ENCODE peak calls at places on chromosomes 5 and 9, in four cellular contexts. One of them, this sample, is unnamed.

GRCh38 chr5:138054863-138055558 is 22.1 kb upstream of the FAM13B start:
- DNase-seq in SK-N-SH: no peak
- DNase-seq in K562: peak; percentile 45
- DNase-seq in GM12878: no peak
- DNase-seq in this sample: no peak

GRCh38 chr5:171437286-171437821 is 17.9 kb downstream of the FGF18 start:
- DNase-seq in SK-N-SH: peak; percentile 56
- DNase-seq in K562: no peak
- DNase-seq in GM12878: no peak
- DNase-seq in this sample: no peak

GRCh38 chr9:76707510-76707909 is 56.7 kb upstream of the PCA3 start:
- DNase-seq in SK-N-SH: no peak
- DNase-seq in K562: no peak
- DNase-seq in GM12878: no peak
- DNase-seq in this sample: no peak

GRCh38 chr9:113646946-113647914 is 183.7 kb downstream of the RGS3 start:
- DNase-seq in SK-N-SH: no peak
- DNase-seq in K562: no peak
- DNase-seq in GM12878: no peak
- DNase-seq in this sample: no peak

GRCh38 chr5:82707741-82708140 is 369.5 kb downstream of the TMEM167A start:
- DNase-seq in SK-N-SH: no peak
- DNase-seq in K562: no peak
- DNase-seq in GM12878: no peak
- DNase-seq in this sample: no peak

GRCh38 chr9:113446323-113446740 is 17.2 kb upstream of the RGS3 start:
- DNase-seq in SK-N-SH: peak; percentile 72
- DNase-seq in K562: peak; percentile 51
- DNase-seq in GM12878: peak; percentile 25
- DNase-seq in this sample: peak; percentile 25

GRCh38 chr5:150658699-150659265 is 2.3 kb upstream of the MYOZ3 start:
- DNase-seq in SK-N-SH: no peak
- DNase-seq in K562: no peak
- DNase-seq in GM12878: no peak
- DNase-seq in this sample: no peak

GRCh38 chr5:73853091-73853490 is 227.1 kb downstream of the ARHGEF28 start:
- DNase-seq in SK-N-SH: no peak
- DNase-seq in K562: no peak
- DNase-seq in GM12878: peak; percentile 4
- DNase-seq in this sample: peak; percentile 8

GRCh38 chr5:7759951-7760580 is 90.9 kb downstream of the CFAP90 start:
- DNase-seq in SK-N-SH: no peak
- DNase-seq in K562: no peak
- DNase-seq in GM12878: no peak
- DNase-seq in this sample: no peak

GRCh38 chr9:69089491-69089890 is 53.9 kb downstream of the FXN start:
- DNase-seq in SK-N-SH: no peak
- DNase-seq in K562: no peak
- DNase-seq in GM12878: no peak
- DNase-seq in this sample: no peak

GRCh38 chr5:120615967-120616645 is 152.0 kb downstream of the PRR16 start:
- DNase-seq in SK-N-SH: no peak
- DNase-seq in K562: no peak
- DNase-seq in GM12878: no peak
- DNase-seq in this sample: no peak

GRCh38 chr9:26077860-26078259 is 399.6 kb upstream of the TUSC1 start:
- DNase-seq in SK-N-SH: no peak
- DNase-seq in K562: no peak
- DNase-seq in GM12878: no peak
- DNase-seq in this sample: no peak

GRCh38 chr9:36991516-36992134 is 42.4 kb downstream of the PAX5 start:
- DNase-seq in SK-N-SH: peak; percentile 71
- DNase-seq in K562: peak; percentile 50
- DNase-seq in GM12878: no peak
- DNase-seq in this sample: peak; percentile 47

GRCh38 chr9:113599647-113600476 is 136.3 kb downstream of the RGS3 start:
- DNase-seq in SK-N-SH: no peak
- DNase-seq in K562: no peak
- DNase-seq in GM12878: no peak
- DNase-seq in this sample: no peak

GRCh38 chr9:86962692-86963091 is 15.4 kb upstream of the GAS1 start:
- DNase-seq in SK-N-SH: no peak
- DNase-seq in K562: no peak
- DNase-seq in GM12878: no peak
- DNase-seq in this sample: no peak

GRCh38 chr9:86960938-86961337 is 13.6 kb upstream of the GAS1 start:
- DNase-seq in SK-N-SH: no peak
- DNase-seq in K562: no peak
- DNase-seq in GM12878: no peak
- DNase-seq in this sample: no peak

GRCh38 chr9:86966852-86967511 is 19.7 kb upstream of the GAS1 start:
- DNase-seq in SK-N-SH: no peak
- DNase-seq in K562: no peak
- DNase-seq in GM12878: no peak
- DNase-seq in this sample: no peak

GRCh38 chr9:86968258-86968920 is 21.1 kb upstream of the GAS1 start:
- DNase-seq in SK-N-SH: no peak
- DNase-seq in K562: no peak
- DNase-seq in GM12878: no peak
- DNase-seq in this sample: no peak

DNA sequence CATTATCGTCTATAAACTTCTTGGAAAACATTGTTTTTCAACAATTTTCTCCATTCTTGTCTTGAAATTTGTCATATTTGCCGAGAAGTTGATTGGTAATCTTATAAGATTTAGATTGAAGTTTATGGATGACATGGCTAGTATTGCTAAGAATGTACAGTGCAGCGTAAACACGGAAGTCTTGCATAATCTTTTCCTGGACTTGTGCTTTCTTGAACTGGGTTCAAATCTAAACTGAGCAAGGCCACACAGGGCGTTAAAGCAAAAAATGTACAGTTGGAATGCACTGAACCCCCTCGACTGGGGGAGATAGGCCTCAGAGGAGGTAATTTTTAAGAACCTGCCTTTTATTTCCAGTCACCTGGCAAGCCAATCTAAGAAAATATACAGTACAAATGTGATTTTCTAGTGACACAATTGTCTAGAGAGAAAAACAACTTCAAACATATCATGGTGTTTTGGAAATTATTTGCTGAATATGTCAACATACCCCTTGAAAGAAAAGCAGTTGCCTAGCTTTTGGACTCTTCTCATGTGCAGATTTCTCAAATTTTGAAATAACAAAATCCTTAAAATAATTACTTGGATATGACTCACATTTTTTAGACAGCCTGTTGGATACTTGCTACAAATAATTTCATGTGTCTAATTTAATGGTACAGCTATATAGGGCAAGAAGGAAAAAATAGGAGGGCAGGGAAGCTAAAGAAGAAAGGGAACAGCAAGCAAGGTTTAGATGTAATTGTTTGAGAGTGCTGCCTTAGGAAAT is 18.5 kb upstream of the GAS1 start:
- DNase-seq in SK-N-SH: no peak
- DNase-seq in K562: no peak
- DNase-seq in GM12878: no peak
- DNase-seq in this sample: no peak
- TF ChIP-seq SIN3A in SK-N-SH: no peak
- TF ChIP-seq SIN3A in K562: no peak
- TF ChIP-seq SIN3A in GM12878: no peak
- TF ChIP-seq SIN3A in this sample: no peak

DNA sequence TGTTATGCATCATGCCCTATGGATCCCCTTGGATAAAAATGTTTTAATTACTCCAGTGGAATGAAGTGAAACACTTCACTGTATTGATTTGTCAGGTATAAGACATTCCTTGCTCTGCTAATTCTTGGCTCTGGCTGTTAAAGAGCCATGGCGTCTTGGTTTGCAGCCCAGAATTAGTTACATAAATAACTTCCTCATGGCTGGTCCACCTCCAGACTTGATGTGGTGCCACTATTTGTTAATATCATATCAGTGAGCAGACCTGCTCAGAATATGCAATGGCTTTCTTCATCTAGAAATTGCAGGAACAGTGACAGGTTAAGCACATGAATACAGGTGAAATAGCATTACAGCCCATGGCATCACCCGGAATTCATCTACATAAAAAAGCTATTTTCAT is 446.9 kb upstream of the GRIN3A start:
- DNase-seq in SK-N-SH: no peak
- DNase-seq in K562: no peak
- DNase-seq in GM12878: no peak
- DNase-seq in this sample: no peak
- H3K27ac ChIP-seq in SK-N-SH: no peak overlapping the region
- H3K27ac ChIP-seq in K562: no peak overlapping the region
- H3K27ac ChIP-seq in GM12878: no peak overlapping the region
- H3K27ac ChIP-seq in this sample: no peak overlapping the region

GRCh38 chr5:133259199-133259997 is 207.6 kb downstream of the HSPA4 start:
- DNase-seq in SK-N-SH: no peak
- DNase-seq in K562: no peak
- DNase-seq in GM12878: no peak
- DNase-seq in this sample: no peak
- TF ChIP-seq SIN3A in SK-N-SH: no peak
- TF ChIP-seq SIN3A in K562: no peak
- TF ChIP-seq SIN3A in GM12878: no peak
- TF ChIP-seq SIN3A in this sample: no peak

DNA sequence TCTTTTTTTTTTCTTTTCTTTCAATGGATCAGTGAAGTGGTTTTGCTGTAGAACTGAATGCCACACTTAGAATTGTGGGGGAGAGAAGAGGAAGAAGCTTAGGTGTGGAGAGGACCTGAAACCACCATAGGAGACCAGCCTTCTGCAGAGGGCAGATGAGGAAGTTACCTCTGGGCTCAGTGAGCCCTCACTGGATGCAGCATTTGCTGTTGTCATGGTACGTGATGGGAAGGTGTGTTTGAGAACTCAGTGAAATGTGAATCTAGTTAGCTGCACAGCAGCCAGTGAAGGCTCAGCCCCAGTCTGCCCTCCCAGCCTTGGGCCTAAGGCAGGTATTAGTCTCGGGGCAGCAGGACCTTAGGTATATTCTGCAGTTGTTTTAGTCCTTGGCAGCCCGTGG is 17.5 kb downstream of the CYFIP2 start:
- DNase-seq in SK-N-SH: no peak
- DNase-seq in K562: no peak
- DNase-seq in GM12878: peak; percentile 65
- DNase-seq in this sample: no peak
- H3K27ac ChIP-seq in SK-N-SH: no peak overlapping the region
- H3K27ac ChIP-seq in K562: no peak overlapping the region
- H3K27ac ChIP-seq in GM12878: no peak overlapping the region
- H3K27ac ChIP-seq in this sample: no peak overlapping the region